ENCODE peak calls at places on chromosome 11, in ten cellular contexts. B, C, M, W, Q, H, L, P, K and R are unnamed samples.

GRCh38 chr11:12267921-12268320 is 109.5 kb upstream of the PARVA start:
- DNase-seq in L (no peak), K (no peak), W (no peak), P (no peak), Q (no peak), M (no peak), B (no peak), H (peak), C (no peak), R (no peak)

GRCh38 chr11:2204361-2205213 is 33.0 kb upstream of the TH start:
- DNase-seq in H (peak), M (no peak), C (no peak), Q (peak), W (peak), L (no peak), K (no peak), P (no peak), B (peak), R (no peak)

GRCh38 chr11:64826578-64827450 is 16.5 kb upstream of the MEN1 start:
- DNase-seq in H (no peak), M (no peak), L (no peak), Q (no peak), B (peak), K (no peak), W (no peak), P (no peak), C (no peak), R (no peak)

GRCh38 chr11:36456136-36456535 is 53.9 kb downstream of the TRAF6 start:
- DNase-seq in H (no peak), B (no peak), L (no peak), M (no peak), W (no peak), K (no peak), Q (no peak), C (no peak), P (no peak), R (no peak)

GRCh38 chr11:46381046-46381835 is at the start of gene MDK:
- DNase-seq in P (peak), Q (peak), M (no peak), H (peak), B (peak), W (peak), L (peak), K (no peak), C (peak), R (no peak)

GRCh38 chr11:112465433-112466024 is 204.9 kb upstream of the PLET1 start:
- DNase-seq in L (no peak), Q (no peak), P (no peak), K (no peak), W (no peak), B (no peak), C (no peak), H (no peak), M (no peak), R (no peak)

GRCh38 chr11:67290801-67291200 is 1.7 kb downstream of the ANKRD13D start:
- DNase-seq in B (no peak), M (no peak), P (no peak), K (no peak), L (no peak), W (no peak), C (no peak), Q (peak), H (peak), R (no peak)

GRCh38 chr11:74005721-74006517 is 3.0 kb downstream of the UCP3 start:
- DNase-seq in L (no peak), K (no peak), Q (no peak), W (no peak), B (no peak), H (peak), C (no peak), P (no peak), M (no peak), R (no peak)

GRCh38 chr11:70399681-70400112 is 1.4 kb downstream of the CTTN start:
- DNase-seq in Q (peak), K (no peak), W (peak), B (peak), C (peak), L (peak), M (peak), H (peak), P (peak), R (peak)

GRCh38 chr11:65132238-65132987 is 1.9 kb downstream of the SYVN1 start:
- DNase-seq in M (no peak), K (no peak), L (no peak), H (no peak), Q (no peak), W (peak), C (no peak), P (no peak), B (no peak), R (no peak)

GRCh38 chr11:72582206-72583176 is 91.7 kb downstream of the PDE2A start:
- DNase-seq in W (no peak), B (no peak), C (no peak), K (no peak), Q (peak), P (no peak), L (no peak), M (no peak), H (peak), R (peak)

GRCh38 chr11:70524096-70524922 is 126.0 kb downstream of the CTTN start:
- DNase-seq in H (peak), B (no peak), M (no peak), P (no peak), W (no peak), L (no peak), K (no peak), Q (no peak), C (no peak), R (no peak)

GRCh38 chr11:84855846-84856245 is 771.3 kb downstream of the DLG2 start:
- DNase-seq in M (peak), H (no peak), C (peak), Q (no peak), K (no peak), B (no peak), L (no peak), P (no peak), W (no peak), R (no peak)

GRCh38 chr11:26276798-26277424 is 55.0 kb upstream of the ANO3 start:
- DNase-seq in K (peak), P (peak), L (no peak), M (peak), C (peak), Q (no peak), B (peak), H (no peak), W (peak), R (no peak)

GRCh38 chr11:3009481-3009880 is 17.4 kb upstream of the NAP1L4 start:
- DNase-seq in L (no peak), Q (no peak), H (peak), M (no peak), W (no peak), C (no peak), P (no peak), B (no peak), K (no peak), R (no peak)

GRCh38 chr11:110432713-110433392 is 3.1 kb downstream of the FDX1 start:
- DNase-seq in Q (no peak), B (no peak), K (no peak), M (peak), W (no peak), L (no peak), H (no peak), P (no peak), C (peak), R (no peak)

GRCh38 chr11:69201048-69201365 is 45.3 kb downstream of the SMIM38 start:
- DNase-seq in P (no peak), L (no peak), C (no peak), H (peak), Q (no peak), W (no peak), M (no peak), K (no peak), B (no peak), R (no peak)

GRCh38 chr11:108551653-108552462 is 41.7 kb downstream of the EXPH5 start:
- DNase-seq in C (peak), Q (no peak), B (peak), W (no peak), M (no peak), H (no peak), P (peak), K (no peak), L (no peak), R (no peak)

GRCh38 chr11:86511086-86511551 is 136.4 kb downstream of the CCDC81 start:
- DNase-seq in M (peak), L (no peak), Q (no peak), B (no peak), C (peak), P (no peak), H (no peak), K (no peak), W (peak), R (no peak)